ENCODE peak calls at places on chromosome 17, in seven cellular contexts. One of them, this sample, is unnamed.

GRCh38 chr17:1009411-1010085 is 12.6 kb downstream of the TIMM22 start:
- DNase-seq in Daoy: no peak
- DNase-seq in ovary: no peak
- DNase-seq in effector memory CD8-positive, alpha-beta T cell: no peak
- DNase-seq in SK-MEL-5: no peak
- DNase-seq in activated CD4-positive, alpha-beta T cell treated with anti-CD3 and anti-CD28 coated beads for 4 hours: no peak
- DNase-seq in C1 segment of cervical spinal cord: no peak
- DNase-seq in this sample: no peak

GRCh38 chr17:55264640-55265298 is at the start of gene HLF:
- DNase-seq in ovary: peak; percentile 86
- DNase-seq in activated CD4-positive, alpha-beta T cell treated with anti-CD3 and anti-CD28 coated beads for 4 hours: peak; percentile 68
- DNase-seq in C1 segment of cervical spinal cord: peak; percentile 74
- DNase-seq in effector memory CD8-positive, alpha-beta T cell: peak; percentile 59
- DNase-seq in Daoy: peak; percentile 89
- DNase-seq in SK-MEL-5: peak; percentile 68
- DNase-seq in this sample: peak; percentile 85

GRCh38 chr17:18186271-18186982 is 2.8 kb downstream of the ALKBH5 start:
- DNase-seq in effector memory CD8-positive, alpha-beta T cell: no peak
- DNase-seq in C1 segment of cervical spinal cord: no peak
- DNase-seq in activated CD4-positive, alpha-beta T cell treated with anti-CD3 and anti-CD28 coated beads for 4 hours: no peak
- DNase-seq in SK-MEL-5: peak; percentile 36
- DNase-seq in Daoy: no peak
- DNase-seq in ovary: no peak
- DNase-seq in this sample: peak; percentile 21

GRCh38 chr17:7561589-7562207 is at the start of gene SENP3:
- DNase-seq in effector memory CD8-positive, alpha-beta T cell: peak; percentile 86
- DNase-seq in ovary: peak; percentile 89
- DNase-seq in C1 segment of cervical spinal cord: peak; percentile 82
- DNase-seq in Daoy: peak; percentile 95
- DNase-seq in SK-MEL-5: peak; percentile 89
- DNase-seq in activated CD4-positive, alpha-beta T cell treated with anti-CD3 and anti-CD28 coated beads for 4 hours: peak; percentile 92
- DNase-seq in this sample: no peak

GRCh38 chr17:45052052-45052772 is 780 bp upstream of the DCAKD start:
- DNase-seq in ovary: peak; percentile 65
- DNase-seq in C1 segment of cervical spinal cord: no peak
- DNase-seq in Daoy: peak; percentile 57
- DNase-seq in activated CD4-positive, alpha-beta T cell treated with anti-CD3 and anti-CD28 coated beads for 4 hours: peak; percentile 19
- DNase-seq in effector memory CD8-positive, alpha-beta T cell: peak; percentile 32
- DNase-seq in SK-MEL-5: peak; percentile 31
- DNase-seq in this sample: peak; percentile 25

GRCh38 chr17:17420035-17420434 is 56.8 kb upstream of the MED9 start:
- DNase-seq in Daoy: no peak
- DNase-seq in C1 segment of cervical spinal cord: no peak
- DNase-seq in effector memory CD8-positive, alpha-beta T cell: no peak
- DNase-seq in ovary: no peak
- DNase-seq in SK-MEL-5: no peak
- DNase-seq in activated CD4-positive, alpha-beta T cell treated with anti-CD3 and anti-CD28 coated beads for 4 hours: no peak
- DNase-seq in this sample: no peak

GRCh38 chr17:65941500-65941899 is 250.4 kb downstream of the CEP112 start:
- DNase-seq in SK-MEL-5: peak; percentile 20
- DNase-seq in effector memory CD8-positive, alpha-beta T cell: no peak
- DNase-seq in activated CD4-positive, alpha-beta T cell treated with anti-CD3 and anti-CD28 coated beads for 4 hours: no peak
- DNase-seq in C1 segment of cervical spinal cord: no peak
- DNase-seq in ovary: no peak
- DNase-seq in Daoy: no peak
- DNase-seq in this sample: no peak

GRCh38 chr17:2683912-2684311 is 27.7 kb downstream of the CLUH start:
- DNase-seq in SK-MEL-5: no peak
- DNase-seq in Daoy: no peak
- DNase-seq in C1 segment of cervical spinal cord: no peak
- DNase-seq in activated CD4-positive, alpha-beta T cell treated with anti-CD3 and anti-CD28 coated beads for 4 hours: no peak
- DNase-seq in effector memory CD8-positive, alpha-beta T cell: no peak
- DNase-seq in ovary: no peak
- DNase-seq in this sample: no peak

GRCh38 chr17:77002103-77003045 is 134.2 kb downstream of the MGAT5B start:
- DNase-seq in SK-MEL-5: no peak
- DNase-seq in effector memory CD8-positive, alpha-beta T cell: no peak
- DNase-seq in activated CD4-positive, alpha-beta T cell treated with anti-CD3 and anti-CD28 coated beads for 4 hours: no peak
- DNase-seq in Daoy: peak; percentile 96
- DNase-seq in C1 segment of cervical spinal cord: no peak
- DNase-seq in ovary: no peak
- DNase-seq in this sample: no peak

GRCh38 chr17:38970804-38971203 is 3.6 kb upstream of the FBXO47 start:
- DNase-seq in SK-MEL-5: peak; percentile 31
- DNase-seq in ovary: no peak
- DNase-seq in activated CD4-positive, alpha-beta T cell treated with anti-CD3 and anti-CD28 coated beads for 4 hours: no peak
- DNase-seq in effector memory CD8-positive, alpha-beta T cell: no peak
- DNase-seq in C1 segment of cervical spinal cord: no peak
- DNase-seq in Daoy: no peak
- DNase-seq in this sample: no peak

GRCh38 chr17:78341559-78342437 is 18.1 kb downstream of the SOCS3 start:
- DNase-seq in Daoy: peak; percentile 81
- DNase-seq in activated CD4-positive, alpha-beta T cell treated with anti-CD3 and anti-CD28 coated beads for 4 hours: peak; percentile 10
- DNase-seq in effector memory CD8-positive, alpha-beta T cell: no peak
- DNase-seq in ovary: peak; percentile 83
- DNase-seq in SK-MEL-5: no peak
- DNase-seq in C1 segment of cervical spinal cord: no peak
- DNase-seq in this sample: peak; percentile 36

GRCh38 chr17:64180089-64180488 is 50.1 kb upstream of the ERN1 start:
- DNase-seq in effector memory CD8-positive, alpha-beta T cell: no peak
- DNase-seq in Daoy: no peak
- DNase-seq in ovary: no peak
- DNase-seq in SK-MEL-5: no peak
- DNase-seq in activated CD4-positive, alpha-beta T cell treated with anti-CD3 and anti-CD28 coated beads for 4 hours: no peak
- DNase-seq in C1 segment of cervical spinal cord: no peak
- DNase-seq in this sample: no peak

GRCh38 chr17:55887531-55887930 is 136.7 kb downstream of the PCTP start:
- DNase-seq in activated CD4-positive, alpha-beta T cell treated with anti-CD3 and anti-CD28 coated beads for 4 hours: no peak
- DNase-seq in Daoy: no peak
- DNase-seq in ovary: no peak
- DNase-seq in SK-MEL-5: no peak
- DNase-seq in C1 segment of cervical spinal cord: no peak
- DNase-seq in effector memory CD8-positive, alpha-beta T cell: no peak
- DNase-seq in this sample: no peak

GRCh38 chr17:17552351-17553216 is 38.9 kb downstream of the PEMT start:
- DNase-seq in Daoy: no peak
- DNase-seq in effector memory CD8-positive, alpha-beta T cell: no peak
- DNase-seq in SK-MEL-5: no peak
- DNase-seq in C1 segment of cervical spinal cord: no peak
- DNase-seq in activated CD4-positive, alpha-beta T cell treated with anti-CD3 and anti-CD28 coated beads for 4 hours: no peak
- DNase-seq in ovary: no peak
- DNase-seq in this sample: no peak

GRCh38 chr17:151004-151403 is 13.6 kb downstream of the SCGB1C2 start:
- DNase-seq in SK-MEL-5: no peak
- DNase-seq in activated CD4-positive, alpha-beta T cell treated with anti-CD3 and anti-CD28 coated beads for 4 hours: no peak
- DNase-seq in effector memory CD8-positive, alpha-beta T cell: no peak
- DNase-seq in ovary: peak; percentile 5
- DNase-seq in Daoy: no peak
- DNase-seq in C1 segment of cervical spinal cord: no peak
- DNase-seq in this sample: no peak

GRCh38 chr17:40327244-40327666 is 18.3 kb downstream of the RARA start:
- DNase-seq in C1 segment of cervical spinal cord: no peak
- DNase-seq in activated CD4-positive, alpha-beta T cell treated with anti-CD3 and anti-CD28 coated beads for 4 hours: no peak
- DNase-seq in Daoy: no peak
- DNase-seq in ovary: no peak
- DNase-seq in SK-MEL-5: no peak
- DNase-seq in effector memory CD8-positive, alpha-beta T cell: no peak
- DNase-seq in this sample: no peak

GRCh38 chr17:59853168-59853918 is 39.4 kb downstream of the TUBD1 start:
- DNase-seq in SK-MEL-5: peak; percentile 44
- DNase-seq in C1 segment of cervical spinal cord: no peak
- DNase-seq in Daoy: peak; percentile 94
- DNase-seq in ovary: no peak
- DNase-seq in activated CD4-positive, alpha-beta T cell treated with anti-CD3 and anti-CD28 coated beads for 4 hours: peak; percentile 65
- DNase-seq in effector memory CD8-positive, alpha-beta T cell: no peak
- DNase-seq in this sample: no peak

GRCh38 chr17:68205251-68205807 is 42.5 kb upstream of the AMZ2 start:
- DNase-seq in Daoy: peak; percentile 94
- DNase-seq in SK-MEL-5: peak; percentile 95
- DNase-seq in effector memory CD8-positive, alpha-beta T cell: peak; percentile 89
- DNase-seq in C1 segment of cervical spinal cord: peak; percentile 81
- DNase-seq in activated CD4-positive, alpha-beta T cell treated with anti-CD3 and anti-CD28 coated beads for 4 hours: peak; percentile 89
- DNase-seq in ovary: peak; percentile 92
- DNase-seq in this sample: peak; percentile 87

GRCh38 chr17:17063546-17064122 is 21.4 kb downstream of the MPRIP start:
- DNase-seq in activated CD4-positive, alpha-beta T cell treated with anti-CD3 and anti-CD28 coated beads for 4 hours: no peak
- DNase-seq in C1 segment of cervical spinal cord: peak; percentile 71
- DNase-seq in ovary: no peak
- DNase-seq in effector memory CD8-positive, alpha-beta T cell: peak; percentile 48
- DNase-seq in SK-MEL-5: no peak
- DNase-seq in Daoy: no peak
- DNase-seq in this sample: peak; percentile 91

GRCh38 chr17:4733073-4733531 is 1.9 kb downstream of the MED11 start:
- DNase-seq in ovary: no peak
- DNase-seq in C1 segment of cervical spinal cord: peak; percentile 29
- DNase-seq in SK-MEL-5: peak; percentile 45
- DNase-seq in activated CD4-positive, alpha-beta T cell treated with anti-CD3 and anti-CD28 coated beads for 4 hours: no peak
- DNase-seq in effector memory CD8-positive, alpha-beta T cell: no peak
- DNase-seq in Daoy: no peak
- DNase-seq in this sample: no peak

This sample was measured in amygdala.